ENCODE peak calls at places on chromosomes 16 and 17, in ten cellular contexts. W is lung, X is GM20000, A is endothelial cell, S is tibial nerve, Q is neural crest cell, P is activated B cell treated with CpG ODN at 0.5 μM for 24 hours, R is kidney, G is AG04450, J is HepG2. I is an unnamed sample.

GRCh38 chr16:57998484-57998883 is 2.0 kb downstream of the ZNF319 start:
- DNase-seq in A (no peak), J (no peak), R (peak), P (no peak), S (no peak), Q (no peak), G (no peak), X (no peak), W (peak), I (peak)

GRCh38 chr17:15289285-15290185 is 24.4 kb upstream of the PMP22 start:
- DNase-seq in P (no peak), S (no peak), X (no peak), G (no peak), Q (no peak), A (no peak), R (no peak), J (peak), W (no peak), I (no peak)

GRCh38 chr16:8109510-8110369 is 480.6 kb downstream of the TMEM114 start:
- DNase-seq in J (no peak), P (no peak), R (no peak), G (no peak), Q (no peak), A (no peak), W (no peak), S (no peak), X (no peak), I (no peak)

GRCh38 chr17:40373324-40373723 is 8.8 kb upstream of the GJD3 start:
- DNase-seq in R (no peak), G (no peak), P (no peak), Q (no peak), S (no peak), J (no peak), X (peak), A (no peak), W (no peak), I (no peak)

GRCh38 chr17:79041041-79041570 is 17.1 kb downstream of the C1QTNF1 start:
- DNase-seq in W (no peak), G (no peak), S (no peak), R (no peak), J (no peak), Q (no peak), P (no peak), A (no peak), X (no peak), I (no peak)

GRCh38 chr17:48103379-48103715 is 2.1 kb upstream of the CBX1 start:
- DNase-seq in A (no peak), X (no peak), J (no peak), Q (no peak), P (no peak), G (no peak), R (no peak), S (no peak), W (no peak), I (no peak)

GRCh38 chr17:63881935-63882601 is at the start of gene GH2:
- DNase-seq in G (no peak), S (no peak), X (peak), W (peak), Q (peak), J (peak), R (no peak), P (peak), A (peak), I (peak)

GRCh38 chr16:526181-527014 is 1.1 kb upstream of the CAPN15 start:
- DNase-seq in P (no peak), X (no peak), S (no peak), R (no peak), J (no peak), Q (no peak), G (no peak), W (peak), A (no peak), I (peak)

GRCh38 chr16:31344712-31345111 is 10.3 kb upstream of the ITGAX start:
- DNase-seq in P (no peak), A (no peak), W (no peak), R (peak), J (peak), S (no peak), G (no peak), X (peak), Q (no peak), I (peak)

GRCh38 chr16:75222271-75222783 is 3.5 kb downstream of the CTRB1 start:
- DNase-seq in Q (no peak), P (no peak), J (no peak), R (no peak), X (no peak), W (no peak), A (no peak), G (no peak), S (no peak), I (no peak)

GRCh38 chr17:81416612-81417011 is 21.4 kb downstream of the BAHCC1 start:
- DNase-seq in X (no peak), A (no peak), G (no peak), W (no peak), J (no peak), R (no peak), Q (no peak), P (no peak), S (no peak), I (no peak)

GRCh38 chr16:28531777-28532744 is 6.7 kb downstream of the NUPR1 start:
- DNase-seq in R (peak), A (no peak), S (peak), W (peak), X (no peak), J (peak), P (no peak), G (no peak), Q (no peak), I (no peak)

GRCh38 chr16:64983983-64984382 is 137.9 kb downstream of the CDH11 start:
- DNase-seq in Q (peak), S (no peak), X (no peak), J (peak), W (peak), R (no peak), G (peak), A (peak), P (no peak), I (no peak)

GRCh38 chr16:3655030-3655790 is 719 bp downstream of the DNASE1 start:
- DNase-seq in W (no peak), J (no peak), R (peak), P (no peak), G (no peak), S (no peak), X (no peak), A (no peak), Q (no peak), I (no peak)

GRCh38 chr16:80274576-80275191 is 266.1 kb upstream of the DYNLRB2 start:
- DNase-seq in P (no peak), W (no peak), R (no peak), A (no peak), X (no peak), G (peak), S (no peak), J (no peak), Q (no peak), I (no peak)

GRCh38 chr17:4358154-4358553 is 8.3 kb downstream of the UBE2G1 start:
- DNase-seq in G (no peak), A (no peak), W (no peak), Q (no peak), R (no peak), J (no peak), S (no peak), X (no peak), P (no peak), I (no peak)

GRCh38 chr17:4365628-4366311 is 705 bp downstream of the UBE2G1 start:
- DNase-seq in W (peak), Q (peak), P (no peak), S (no peak), R (peak), J (no peak), A (peak), G (no peak), X (no peak), I (no peak)

GRCh38 chr17:4365103-4365627 is 1.3 kb downstream of the UBE2G1 start:
- DNase-seq in J (peak), Q (peak), S (peak), X (peak), G (peak), A (peak), P (peak), R (peak), W (peak), I (peak)

GRCh38 chr17:4364622-4365041 is 1.8 kb downstream of the UBE2G1 start:
- DNase-seq in Q (no peak), G (no peak), R (peak), S (no peak), J (no peak), X (no peak), A (no peak), P (no peak), W (no peak), I (no peak)

DNA sequence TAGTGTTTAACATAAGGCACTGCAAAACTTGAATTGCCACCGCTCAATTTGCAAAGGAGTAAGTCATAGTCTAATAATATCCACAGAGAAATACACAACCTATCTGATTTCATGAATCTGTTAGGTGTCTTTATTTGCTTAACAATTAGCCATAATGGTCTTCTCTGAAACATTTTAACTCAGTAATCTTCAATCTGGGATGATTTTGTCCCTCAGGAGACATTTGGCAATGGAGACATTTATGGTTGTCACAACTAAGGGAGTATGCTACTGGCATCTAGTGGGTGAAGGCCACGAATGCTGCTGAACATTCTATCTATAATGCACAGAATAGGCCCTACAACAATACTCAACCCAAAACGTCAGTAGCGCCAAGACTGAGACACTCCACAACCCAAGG is 4.3 kb downstream of the UBE2G1 start:
- DNase-seq in Q (no peak), J (no peak), G (no peak), R (no peak), X (no peak), A (no peak), W (no peak), P (no peak), S (no peak), I (no peak)
- TF ChIP-seq CTCF in Q (no peak), J (peak), G (no peak), R (no peak), X (no peak), A (no peak), W (no peak), P (no peak), S (no peak), I (no peak)

DNA sequence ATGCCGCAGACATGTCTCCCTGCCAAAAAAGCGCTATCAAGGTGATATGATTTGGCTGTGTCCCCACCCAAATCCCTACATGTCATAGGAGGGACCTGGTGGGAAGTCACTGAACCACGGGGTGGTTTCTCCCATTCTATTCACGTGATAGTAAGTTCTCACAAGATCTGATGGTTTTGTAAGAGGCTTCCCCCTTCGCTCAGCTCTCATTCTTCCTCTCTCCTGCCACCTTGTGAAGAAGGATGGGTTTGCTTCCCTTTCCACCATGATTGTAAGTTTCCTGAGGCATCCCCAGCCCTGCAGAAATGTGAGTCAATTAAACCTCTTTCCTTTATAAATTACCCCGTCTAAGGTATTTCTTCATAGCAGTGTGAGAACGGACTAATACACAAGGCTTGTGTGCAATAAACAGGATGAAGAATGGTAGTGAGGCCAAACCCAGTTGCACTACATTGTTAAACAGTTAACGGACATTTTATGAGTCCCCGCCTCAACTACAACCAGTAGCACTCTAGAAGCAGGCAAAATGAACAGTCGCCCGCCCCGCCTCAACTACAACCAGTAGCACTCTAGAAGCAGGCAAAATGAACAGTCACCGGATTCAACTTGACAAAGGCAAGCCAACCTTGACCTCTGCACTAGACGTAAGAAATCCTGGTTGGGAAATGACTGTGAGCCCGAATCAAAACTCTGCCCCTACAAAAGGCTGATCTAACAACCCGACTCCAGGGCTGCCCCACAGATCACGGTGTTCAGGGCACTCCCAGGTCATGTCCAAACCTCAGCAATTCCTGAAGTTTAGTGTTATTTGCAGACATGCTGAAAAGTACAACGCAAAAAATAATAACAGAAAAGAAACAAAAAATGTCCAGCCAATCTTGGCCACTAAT is 26.3 kb downstream of the VPS53 start:
- DNase-seq in X (no peak), R (no peak), S (no peak), W (no peak), Q (no peak), G (no peak), A (peak), P (no peak), J (peak), I (no peak)
- TF ChIP-seq CTCF in X (no peak), R (no peak), S (peak), W (no peak), Q (peak), G (peak), A (peak), P (no peak), J (peak), I (no peak)

DNA sequence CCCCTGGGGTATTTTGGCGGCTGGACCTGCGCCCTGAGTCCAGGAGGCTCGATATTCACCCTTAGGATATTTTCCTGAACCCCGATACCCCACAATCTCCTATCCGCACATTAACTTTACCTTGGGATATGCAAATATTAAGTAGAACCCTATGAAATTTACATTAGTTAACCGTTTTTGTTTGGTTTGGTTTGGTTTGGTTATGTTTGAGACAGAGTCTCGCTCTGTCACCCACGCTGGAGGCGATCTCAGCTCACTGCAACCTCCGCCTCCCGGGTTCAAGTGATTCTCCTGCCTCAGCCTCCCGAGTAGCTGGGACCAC is 9.3 kb upstream of the NAGS start:
- DNase-seq in S (no peak), P (no peak), R (no peak), A (no peak), X (no peak), W (no peak), Q (no peak), G (no peak), J (no peak), I (no peak)
- TF ChIP-seq CTCF in S (no peak), P (no peak), R (no peak), A (peak), X (no peak), W (no peak), Q (no peak), G (no peak), J (no peak), I (no peak)

GRCh38 chr16:24755201-24755874 is 25.9 kb downstream of the TNRC6A start:
- DNase-seq in G (no peak), P (no peak), X (no peak), S (no peak), A (no peak), Q (no peak), J (no peak), R (no peak), W (no peak), I (no peak)

GRCh38 chr16:24754543-24754942 is 25.1 kb downstream of the TNRC6A start:
- DNase-seq in X (no peak), J (no peak), Q (no peak), W (no peak), R (no peak), S (no peak), G (no peak), P (no peak), A (no peak), I (no peak)

GRCh38 chr16:24758986-24759385 is 29.5 kb downstream of the TNRC6A start:
- DNase-seq in R (no peak), G (no peak), J (no peak), A (no peak), W (no peak), Q (no peak), S (no peak), X (no peak), P (no peak), I (no peak)

GRCh38 chr16:24761526-24761925 is 32.1 kb downstream of the TNRC6A start:
- DNase-seq in A (no peak), Q (no peak), S (no peak), P (no peak), J (no peak), G (no peak), X (no peak), W (no peak), R (no peak), I (no peak)

GRCh38 chr16:24758373-24758772 is 28.9 kb downstream of the TNRC6A start:
- DNase-seq in P (no peak), Q (no peak), A (no peak), G (no peak), S (no peak), J (no peak), W (no peak), X (no peak), R (no peak), I (no peak)
- TF ChIP-seq CTCF in P (no peak), Q (no peak), A (no peak), G (no peak), S (no peak), J (no peak), W (no peak), X (no peak), R (no peak), I (no peak)

GRCh38 chr17:19614900-19615299 is 33.7 kb upstream of the ALDH3A2 start:
- DNase-seq in R (no peak), Q (no peak), G (no peak), X (no peak), A (no peak), J (no peak), P (no peak), S (no peak), W (no peak), I (no peak)
- TF ChIP-seq CTCF in R (no peak), Q (no peak), G (no peak), X (no peak), A (no peak), J (peak), P (no peak), S (no peak), W (no peak), I (no peak)

GRCh38 chr16:56869513-56870270 is 4.7 kb downstream of the SLC12A3 start:
- DNase-seq in A (peak), G (no peak), J (peak), P (peak), R (no peak), Q (no peak), X (peak), S (no peak), W (peak), I (no peak)
- TF ChIP-seq CTCF in A (peak), G (peak), J (peak), P (no peak), R (no peak), Q (no peak), X (no peak), S (no peak), W (peak), I (no peak)

GRCh38 chr17:8894673-8895578 is 27.5 kb upstream of the PIK3R6 start:
- DNase-seq in J (peak), W (no peak), S (peak), X (peak), P (no peak), Q (peak), R (no peak), G (peak), A (peak), I (no peak)
- TF ChIP-seq CTCF in J (peak), W (peak), S (peak), X (peak), P (no peak), Q (peak), R (peak), G (peak), A (peak), I (peak)

GRCh38 chr17:37088459-37088858 is 139.7 kb downstream of the AATF start:
- DNase-seq in A (no peak), J (no peak), S (no peak), P (no peak), Q (no peak), G (no peak), W (no peak), R (no peak), X (no peak), I (no peak)

GRCh38 chr17:37090941-37091340 is 142.2 kb downstream of the AATF start:
- DNase-seq in G (no peak), P (no peak), A (no peak), S (no peak), R (no peak), Q (no peak), W (no peak), J (no peak), X (no peak), I (no peak)

GRCh38 chr17:37089998-37090397 is 141.2 kb downstream of the AATF start:
- DNase-seq in P (no peak), X (peak), J (no peak), Q (no peak), A (no peak), S (no peak), W (no peak), G (no peak), R (no peak), I (peak)

GRCh38 chr17:37087683-37088082 is 138.9 kb downstream of the AATF start:
- DNase-seq in J (no peak), X (no peak), Q (no peak), A (no peak), R (no peak), S (no peak), G (no peak), W (no peak), P (no peak), I (no peak)

DNA sequence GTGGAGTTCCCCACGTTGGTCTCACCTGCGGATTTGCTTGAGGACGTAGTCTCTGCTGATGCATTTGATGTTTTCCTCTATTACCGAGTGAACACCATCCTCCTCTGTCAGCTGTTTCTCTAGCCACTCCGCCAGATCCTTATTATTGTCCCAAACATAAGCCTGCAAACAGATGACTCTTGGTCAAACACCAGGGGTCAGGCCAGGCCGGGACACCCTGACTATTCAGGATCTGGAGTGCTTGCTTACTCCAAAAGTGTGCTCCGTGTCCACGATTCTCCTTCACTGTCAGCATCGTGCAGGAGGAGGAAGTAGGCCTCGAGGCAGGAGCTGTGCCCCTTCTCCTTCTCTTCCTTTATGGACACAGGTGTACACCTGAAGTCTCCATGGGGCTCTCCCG is 140.2 kb downstream of the AATF start:
- DNase-seq in R (no peak), G (no peak), P (no peak), X (no peak), A (no peak), J (no peak), W (no peak), S (no peak), Q (no peak), I (no peak)
- TF ChIP-seq CTCF in R (no peak), G (no peak), P (no peak), X (no peak), A (no peak), J (no peak), W (no peak), S (no peak), Q (peak), I (no peak)

GRCh38 chr16:88839026-88839529 is 17.7 kb downstream of the GALNS start:
- DNase-seq in W (no peak), J (peak), G (no peak), A (no peak), S (no peak), R (no peak), Q (no peak), X (no peak), P (no peak), I (no peak)
- TF ChIP-seq CTCF in W (no peak), J (peak), G (no peak), A (peak), S (no peak), R (no peak), Q (no peak), X (no peak), P (no peak), I (no peak)

I was measured in natural killer cell.